ENCODE peak calls at places on chromosome 16, in six cellular contexts. L, Z, B, V, S and O are unnamed samples.

GRCh38 chr16:85639529-85640253 is 26.6 kb downstream of the GSE1 start:
- DNase-seq in L (no peak), Z (no peak), B (no peak), V (no peak), S (no peak), O (no peak)

GRCh38 chr16:50974438-50975036 is 176.5 kb downstream of the SALL1 start:
- DNase-seq in L (no peak), Z (no peak), B (no peak), V (no peak), S (no peak), O (no peak)

GRCh38 chr16:88924834-88925539 is 52.0 kb downstream of the CBFA2T3 start:
- DNase-seq in L (no peak), Z (no peak), B (no peak), V (no peak), S (peak; percentile 79), O (no peak)

GRCh38 chr16:57999366-57999970 is 1.0 kb downstream of the ZNF319 start:
- DNase-seq in L (no peak), Z (no peak), B (peak; percentile 64), V (no peak), S (no peak), O (no peak)

GRCh38 chr16:86498661-86499493 is 11.4 kb upstream of the FOXF1 start:
- DNase-seq in L (no peak), Z (no peak), B (no peak), V (no peak), S (no peak), O (no peak)

GRCh38 chr16:56667581-56668571 is at the start of gene MT1G:
- DNase-seq in L (no peak), Z (no peak), B (no peak), V (no peak), S (peak; percentile 50), O (no peak)

GRCh38 chr16:79436885-79437284 is 163.7 kb downstream of the MAF start:
- DNase-seq in L (no peak), Z (no peak), B (no peak), V (no peak), S (no peak), O (no peak)

GRCh38 chr16:66961065-66961744 is at the start of gene CES3:
- DNase-seq in L (peak; percentile 26), Z (peak; percentile 35), B (peak; percentile 56), V (peak; percentile 29), S (peak; percentile 93), O (peak; percentile 2)

GRCh38 chr16:4373356-4373908 is 1.8 kb downstream of the VASN start:
- DNase-seq in L (no peak), Z (no peak), B (no peak), V (no peak), S (no peak), O (no peak)

GRCh38 chr16:10126686-10127085 is 55.5 kb downstream of the GRIN2A start:
- DNase-seq in L (no peak), Z (no peak), B (no peak), V (no peak), S (no peak), O (no peak)

GRCh38 chr16:87764600-87765472 is 950 bp downstream of the KLHDC4 start:
- DNase-seq in L (no peak), Z (no peak), B (peak; percentile 81), V (no peak), S (no peak), O (no peak)

GRCh38 chr16:5415123-5415522 is 317.5 kb upstream of the EEF2KMT start:
- DNase-seq in L (no peak), Z (no peak), B (no peak), V (no peak), S (peak; percentile 60), O (no peak)

GRCh38 chr16:82761858-82762257 is 135.1 kb downstream of the CDH13 start:
- DNase-seq in L (no peak), Z (no peak), B (no peak), V (no peak), S (no peak), O (no peak)

GRCh38 chr16:78990309-78990701 is 610.2 kb downstream of the MAF start:
- DNase-seq in L (no peak), Z (no peak), B (no peak), V (no peak), S (no peak), O (no peak)

GRCh38 chr16:67459066-67459857 is 21.7 kb downstream of the ATP6V0D1 start:
- DNase-seq in L (no peak), Z (no peak), B (no peak), V (no peak), S (no peak), O (no peak)